ENCODE peak calls at places on chromosomes 6 and 20, in eight cellular contexts. X is Calu3; E is lung; T is cardiac fibroblast; V is brain microvascular endothelial cell; J is tibial artery; O is endothelial cell; A is CD8-positive, alpha-beta T cell. F is an unnamed sample.

GRCh38 chr6:80541186-80541585 is 434.7 kb downstream of the BCKDHB start:
- DNase-seq in X (peak; percentile 58), E (no peak), T (peak; percentile 48), V (peak; percentile 61), J (no peak), O (no peak), A (no peak), F (no peak)

GRCh38 chr6:107386340-107386739 is 73.0 kb downstream of the PDSS2 start:
- DNase-seq in X (no peak), E (no peak), T (peak; percentile 22), V (peak; percentile 20), J (no peak), O (no peak), A (no peak), F (no peak)

GRCh38 chr6:170393807-170394399 is 87.3 kb downstream of the FAM120B start:
- DNase-seq in X (no peak), E (no peak), T (no peak), V (no peak), J (no peak), O (no peak), A (no peak), F (no peak)

GRCh38 chr6:110325197-110325596 is 33.0 kb downstream of the METTL24 start:
- DNase-seq in X (no peak), E (no peak), T (peak; percentile 71), V (peak; percentile 12), J (no peak), O (no peak), A (no peak), F (no peak)

GRCh38 chr6:126038234-126038633 is 51.9 kb downstream of the TRMT11 start:
- DNase-seq in X (no peak), E (no peak), T (no peak), V (no peak), J (no peak), O (no peak), A (no peak), F (no peak)

GRCh38 chr20:16528078-16528477 is 45.2 kb downstream of the KIF16B start:
- DNase-seq in X (peak; percentile 25), E (no peak), T (peak; percentile 70), V (peak; percentile 74), J (no peak), O (no peak), A (no peak), F (no peak)

GRCh38 chr20:51480507-51481270 is 61.8 kb downstream of the NFATC2 start:
- DNase-seq in X (no peak), E (no peak), T (no peak), V (no peak), J (peak; percentile 4), O (no peak), A (peak; percentile 18), F (no peak)

GRCh38 chr6:148831531-148831930 is 84.7 kb downstream of the UST start:
- DNase-seq in X (no peak), E (no peak), T (peak; percentile 72), V (peak; percentile 34), J (no peak), O (no peak), A (no peak), F (no peak)

GRCh38 chr6:26156105-26156849 is 69.0 kb downstream of the HFE start:
- DNase-seq in X (peak; percentile 93), E (peak; percentile 89), T (peak; percentile 94), V (peak; percentile 84), J (peak; percentile 96), O (peak; percentile 88), A (peak; percentile 83), F (peak; percentile 82)

GRCh38 chr6:143575440-143575839 is 63.9 kb upstream of the FUCA2 start:
- DNase-seq in X (peak; percentile 51), E (peak; percentile 55), T (peak; percentile 91), V (peak; percentile 76), J (peak; percentile 76), O (peak; percentile 57), A (peak; percentile 46), F (peak; percentile 61)

GRCh38 chr6:166736606-166737005 is 109.6 kb upstream of the RPS6KA2 start:
- DNase-seq in X (peak; percentile 45), E (no peak), T (peak; percentile 29), V (peak; percentile 71), J (no peak), O (no peak), A (no peak), F (no peak)

DNA sequence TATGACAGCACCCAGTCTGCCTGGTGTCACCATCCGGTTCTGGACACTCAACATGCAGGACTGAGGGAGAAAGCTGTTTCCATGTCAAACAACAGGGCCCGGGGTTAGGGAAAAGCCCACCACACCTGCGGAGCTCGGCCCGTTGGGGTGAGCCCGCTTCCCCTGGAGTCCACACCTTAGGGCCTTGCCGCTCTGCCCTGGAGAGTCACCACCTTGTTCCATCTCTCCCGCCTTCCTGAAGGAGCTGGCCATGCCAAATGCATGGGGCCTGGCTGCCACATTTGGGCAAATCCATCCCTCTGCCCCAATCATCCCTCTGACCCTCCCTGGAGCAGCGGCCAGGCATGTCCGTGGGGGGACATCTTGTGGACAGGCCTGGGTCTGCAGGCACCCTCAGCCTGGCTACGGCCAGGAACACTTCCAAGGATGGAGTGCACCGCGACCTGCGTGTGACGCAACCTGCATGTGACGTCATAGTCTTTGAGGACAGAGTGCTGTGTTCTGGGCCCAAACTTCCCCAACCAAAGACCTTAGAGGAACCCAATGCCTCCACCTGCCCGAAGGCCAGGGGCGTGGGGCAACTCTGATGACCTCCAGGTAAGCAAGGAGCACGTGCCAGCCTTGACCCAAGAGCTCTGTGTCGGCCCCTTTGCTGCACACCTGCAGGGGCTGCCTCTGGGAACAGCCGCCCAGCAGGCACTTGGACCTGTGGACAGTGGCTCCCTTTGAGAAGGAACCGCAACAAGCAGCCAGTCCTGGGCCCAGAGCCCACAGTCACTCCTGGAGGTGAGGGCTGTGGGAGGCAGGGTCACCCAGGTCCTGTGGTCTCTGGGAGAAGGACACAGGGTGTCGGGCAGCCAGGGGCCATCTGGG is 1.7 kb downstream of the CABLES2 start:
- DNase-seq in X (peak; percentile 68), E (peak; percentile 49), T (peak; percentile 71), V (peak; percentile 35), J (peak; percentile 78), O (peak; percentile 60), A (no peak), F (peak; percentile 59)
- TF ChIP-seq CTCF in X (peak; percentile 71), E (peak; percentile 4), T (peak; percentile 74), V (peak; percentile 85), J (peak; percentile 56), O (peak; percentile 12), A (no peak), F (peak; percentile 62)

GRCh38 chr20:1928154-1928553 is 32.9 kb downstream of the SIRPA start:
- DNase-seq in X (no peak), E (no peak), T (no peak), V (no peak), J (no peak), O (no peak), A (no peak), F (no peak)

GRCh38 chr20:1928782-1929181 is 33.6 kb downstream of the SIRPA start:
- DNase-seq in X (no peak), E (no peak), T (no peak), V (no peak), J (no peak), O (no peak), A (no peak), F (no peak)

GRCh38 chr20:1931830-1932229 is 36.6 kb downstream of the SIRPA start:
- DNase-seq in X (no peak), E (no peak), T (no peak), V (no peak), J (no peak), O (no peak), A (no peak), F (no peak)

GRCh38 chr20:1929460-1929859 is 34.3 kb downstream of the SIRPA start:
- DNase-seq in X (no peak), E (no peak), T (no peak), V (no peak), J (no peak), O (no peak), A (no peak), F (no peak)

DNA sequence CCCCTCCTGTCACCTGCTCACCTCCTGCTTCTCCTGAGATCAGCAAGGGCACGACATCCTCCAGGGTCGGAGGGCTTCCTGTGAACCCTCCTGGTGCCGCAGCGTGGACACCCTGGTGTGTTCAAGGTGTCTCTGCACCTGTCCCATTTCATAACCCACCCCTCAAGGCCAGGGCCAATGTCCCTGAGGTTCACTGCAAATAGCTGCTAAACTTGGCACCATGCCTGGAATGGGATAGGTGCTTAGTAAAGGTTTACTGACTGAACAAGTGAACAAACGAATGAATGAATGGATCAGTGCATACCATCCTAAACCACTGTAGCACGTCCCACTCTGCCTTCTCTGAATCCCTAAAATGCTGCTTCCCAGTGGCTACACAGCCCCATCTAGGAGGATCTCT is 35.0 kb downstream of the SIRPA start:
- DNase-seq in X (no peak), E (no peak), T (no peak), V (no peak), J (no peak), O (no peak), A (no peak), F (no peak)
- TF ChIP-seq CTCF in X (no peak), E (no peak), T (no peak), V (no peak), J (no peak), O (no peak), A (no peak), F (no peak)

DNA sequence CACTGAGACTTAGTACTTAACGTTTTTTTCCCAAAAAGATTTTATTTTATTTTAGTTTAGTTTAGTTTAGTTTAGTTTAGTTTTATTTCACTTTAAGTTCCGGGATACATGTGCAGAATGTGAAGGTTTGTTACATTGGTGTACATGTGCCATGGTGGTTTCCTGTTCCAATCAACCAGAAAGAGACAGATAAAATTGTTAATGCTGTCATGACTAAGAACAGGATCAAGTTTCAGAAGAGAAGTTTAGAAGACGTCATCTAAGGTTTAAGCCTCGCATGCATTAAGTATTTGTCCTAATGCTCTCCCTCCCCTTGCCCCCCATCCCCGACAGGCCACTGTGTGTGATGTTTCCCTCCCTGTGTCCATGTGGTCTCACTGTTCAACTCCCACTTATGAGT is 540.0 kb downstream of the KHDRBS2 start:
- DNase-seq in X (no peak), E (no peak), T (no peak), V (no peak), J (no peak), O (no peak), A (no peak), F (no peak)
- TF ChIP-seq CTCF in X (no peak), E (no peak), T (no peak), V (no peak), J (no peak), O (no peak), A (no peak), F (no peak)

DNA sequence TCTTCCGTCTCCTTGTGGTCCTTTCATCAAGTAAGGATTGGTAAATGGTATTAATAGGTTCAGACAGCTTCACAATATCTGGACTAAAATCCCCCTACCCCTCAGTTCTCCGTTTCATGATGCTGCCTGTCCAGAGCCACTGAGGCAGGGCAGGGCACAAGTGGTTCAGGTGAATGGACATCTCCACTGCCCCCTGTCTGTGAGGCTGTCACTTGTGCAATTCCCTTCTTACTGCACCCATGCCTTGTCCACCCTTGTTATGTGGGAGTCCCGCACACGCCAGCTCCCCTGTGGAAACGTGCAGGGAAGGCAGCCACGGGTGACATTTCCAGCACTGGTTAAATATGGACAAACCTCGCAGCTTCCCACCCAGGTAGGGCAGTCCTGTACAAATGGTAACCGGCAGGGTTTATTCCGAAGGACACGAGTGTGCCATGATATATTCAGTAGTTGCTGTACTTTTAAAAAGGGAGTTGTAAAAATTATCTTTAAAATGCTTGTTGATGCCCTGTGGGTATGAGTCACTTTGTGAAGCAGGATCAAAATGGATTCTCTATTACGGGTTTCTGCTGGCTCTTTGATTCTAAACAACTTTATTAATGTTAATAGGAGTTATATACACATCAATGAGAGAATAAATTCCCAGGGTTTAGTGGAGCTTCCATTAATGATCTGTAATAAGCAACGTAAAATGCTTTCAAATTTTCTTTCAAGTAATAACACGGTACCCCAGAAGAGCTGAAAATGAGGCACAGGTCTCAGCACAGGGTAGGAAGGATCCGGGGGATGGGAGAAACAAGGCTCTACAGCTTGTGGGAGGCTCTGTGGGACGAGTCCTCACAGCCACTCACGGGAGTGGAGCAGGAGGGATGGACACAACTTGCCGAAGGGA is 73.4 kb downstream of the FYN start:
- DNase-seq in X (no peak), E (no peak), T (no peak), V (no peak), J (no peak), O (no peak), A (no peak), F (no peak)
- TF ChIP-seq CTCF in X (no peak), E (no peak), T (peak; percentile 8), V (peak; percentile 46), J (no peak), O (no peak), A (no peak), F (peak; percentile 22)

F was measured in neural crest cell.